ENCODE peak calls at places on chromosomes 11 and 22, in eight cellular contexts. W is stimulated activated CD4-positive, alpha-beta T cell treated with anti-CD3 and anti-CD28 coated beads, Interleukin-1b, Interleukin-23, amount 100 ng/mL, for 1 hour; P is trophoblast cell; Q is RWPE1; N is BE2C; Y is EL; S is stimulated activated CD8-positive, alpha-beta memory T cell treated with anti-CD3 and anti-CD28 coated beads, Interleukin-7, amount 100 ng/mL, for 24 hours; E is CD14-positive monocyte. H is an unnamed sample.

GRCh38 chr11:60563553-60564235 is 48.5 kb downstream of the MS4A13 start:
- DNase-seq in W (no peak), P (no peak), Q (no peak), N (no peak), Y (peak; percentile 17), S (no peak), E (no peak), H (no peak)

GRCh38 chr11:104653011-104653806 is 245.1 kb downstream of the CASP12 start:
- DNase-seq in W (no peak), P (no peak), Q (no peak), N (peak; percentile 37), Y (peak; percentile 2), S (no peak), E (no peak), H (no peak)

GRCh38 chr22:17782621-17783020 is 8.4 kb upstream of the BID start:
- DNase-seq in W (no peak), P (no peak), Q (no peak), N (no peak), Y (no peak), S (no peak), E (no peak), H (no peak)

GRCh38 chr11:3835100-3835485 is 5.7 kb downstream of the RHOG start:
- DNase-seq in W (no peak), P (no peak), Q (no peak), N (no peak), Y (peak; percentile 41), S (no peak), E (no peak), H (no peak)

GRCh38 chr11:84747871-84748270 is 879.3 kb downstream of the DLG2 start:
- DNase-seq in W (no peak), P (no peak), Q (no peak), N (no peak), Y (no peak), S (no peak), E (no peak), H (no peak)

GRCh38 chr11:108524422-108524821 is 26.2 kb upstream of the POGLUT3 start:
- DNase-seq in W (no peak), P (peak; percentile 79), Q (no peak), N (no peak), Y (no peak), S (no peak), E (no peak), H (no peak)

GRCh38 chr11:85884581-85885021 is 29.4 kb downstream of the CCDC83 start:
- DNase-seq in W (no peak), P (no peak), Q (no peak), N (no peak), Y (peak; percentile 21), S (no peak), E (no peak), H (no peak)

GRCh38 chr11:20566591-20567434 is 32.6 kb upstream of the SLC6A5 start:
- DNase-seq in W (no peak), P (no peak), Q (no peak), N (no peak), Y (no peak), S (no peak), E (no peak), H (no peak)

GRCh38 chr11:114057147-114057546 is 2.4 kb upstream of the ZBTB16 start:
- DNase-seq in W (no peak), P (no peak), Q (no peak), N (no peak), Y (no peak), S (no peak), E (no peak), H (no peak)

GRCh38 chr11:32586576-32587190 is 3.1 kb downstream of the EIF3M start:
- DNase-seq in W (no peak), P (no peak), Q (peak; percentile 30), N (peak; percentile 4), Y (peak; percentile 37), S (no peak), E (no peak), H (no peak)

GRCh38 chr22:39080993-39081513 is 4.0 kb downstream of the APOBEC3G start:
- DNase-seq in W (no peak), P (no peak), Q (no peak), N (no peak), Y (no peak), S (no peak), E (no peak), H (no peak)

GRCh38 chr11:73461335-73461840 is 85.2 kb downstream of the RELT start:
- DNase-seq in W (no peak), P (no peak), Q (peak; percentile 3), N (no peak), Y (no peak), S (no peak), E (no peak), H (no peak)

GRCh38 chr11:86660011-86660595 is 12.3 kb downstream of the ME3 start:
- DNase-seq in W (no peak), P (no peak), Q (peak; percentile 30), N (no peak), Y (peak; percentile 85), S (no peak), E (no peak), H (no peak)

GRCh38 chr11:94459576-94459975 is 34.1 kb downstream of the MRE11 start:
- DNase-seq in W (no peak), P (no peak), Q (no peak), N (no peak), Y (no peak), S (no peak), E (no peak), H (no peak)

GRCh38 chr11:133383689-133384088 is 148.6 kb downstream of the OPCML start:
- DNase-seq in W (no peak), P (no peak), Q (no peak), N (no peak), Y (no peak), S (no peak), E (no peak), H (no peak)

GRCh38 chr11:83784419-83784818 is 498.3 kb upstream of the CCDC90B start:
- DNase-seq in W (no peak), P (no peak), Q (no peak), N (no peak), Y (no peak), S (no peak), E (no peak), H (no peak)

GRCh38 chr22:19419464-19420178 is 11.9 kb downstream of the HIRA start:
- DNase-seq in W (no peak), P (no peak), Q (no peak), N (no peak), Y (no peak), S (peak; percentile 21), E (no peak), H (no peak)

GRCh38 chr11:35088676-35089075 is 50.3 kb upstream of the CD44 start:
- DNase-seq in W (no peak), P (no peak), Q (peak; percentile 53), N (no peak), Y (peak; percentile 45), S (no peak), E (no peak), H (no peak)

GRCh38 chr22:39317084-39317755 is 2.2 kb downstream of the RPL3 start:
- DNase-seq in W (no peak), P (peak; percentile 22), Q (no peak), N (no peak), Y (peak; percentile 57), S (no peak), E (no peak), H (no peak)

GRCh38 chr11:60761436-60762190 is 4.9 kb downstream of the MS4A15 start:
- DNase-seq in W (no peak), P (no peak), Q (no peak), N (no peak), Y (no peak), S (no peak), E (no peak), H (no peak)

GRCh38 chr11:64226507-64227051 is 505 bp downstream of the NUDT22 start:
- DNase-seq in W (no peak), P (peak; percentile 24), Q (no peak), N (no peak), Y (peak; percentile 37), S (no peak), E (peak; percentile 68), H (no peak)

GRCh38 chr11:29119691-29120328 is 897.0 kb downstream of the KCNA4 start:
- DNase-seq in W (no peak), P (no peak), Q (peak; percentile 19), N (no peak), Y (peak; percentile 96), S (no peak), E (no peak), H (no peak)

GRCh38 chr11:75812542-75813040 is 2.4 kb upstream of the UVRAG start:
- DNase-seq in W (no peak), P (no peak), Q (no peak), N (no peak), Y (no peak), S (no peak), E (no peak), H (no peak)

GRCh38 chr22:36341640-36342041 is 46.1 kb downstream of the MYH9 start:
- DNase-seq in W (no peak), P (no peak), Q (no peak), N (no peak), Y (no peak), S (no peak), E (no peak), H (no peak)

GRCh38 chr11:116882386-116882785 is 45.0 kb upstream of the APOA1 start:
- DNase-seq in W (no peak), P (no peak), Q (no peak), N (no peak), Y (peak; percentile 77), S (no peak), E (no peak), H (no peak)

GRCh38 chr11:59556883-59557205 is 45.5 kb downstream of the OR4D9 start:
- DNase-seq in W (no peak), P (no peak), Q (no peak), N (no peak), Y (peak; percentile 62), S (no peak), E (no peak), H (no peak)

GRCh38 chr11:102846292-102846691 is 2.9 kb upstream of the MMP3 start:
- DNase-seq in W (no peak), P (peak; percentile 33), Q (peak; percentile 53), N (no peak), Y (peak; percentile 53), S (no peak), E (no peak), H (no peak)

GRCh38 chr22:22883090-22883727 is 4.4 kb upstream of the IGLL5 start:
- DNase-seq in W (no peak), P (no peak), Q (no peak), N (no peak), Y (no peak), S (no peak), E (no peak), H (no peak)